ENCODE peak calls at places on chromosomes 3 and 15, in seven cellular contexts. S is HAP-1, B is psoas muscle, H is RWPE2, Y is stomach, N is neuronal stem cell, Z is fibroblast of lung. P is an unnamed sample.

GRCh38 chr15:79004336-79004735 is 59.5 kb upstream of the CTSH start:
- DNase-seq in S (no peak), B (no peak), H (no peak), Y (no peak), N (no peak), Z (peak; percentile 33), P (peak; percentile 72)

GRCh38 chr15:25175789-25176615 is 221.2 kb downstream of the SNRPN start:
- DNase-seq in S (no peak), B (peak; percentile 1), H (peak; percentile 47), Y (peak; percentile 22), N (no peak), Z (no peak), P (no peak)

GRCh38 chr15:44068346-44068745 is 126.7 kb downstream of the FRMD5 start:
- DNase-seq in S (no peak), B (no peak), H (no peak), Y (no peak), N (no peak), Z (no peak), P (no peak)

GRCh38 chr3:177826253-177826652 is 629.0 kb upstream of the TBL1XR1 start:
- DNase-seq in S (no peak), B (no peak), H (no peak), Y (no peak), N (no peak), Z (no peak), P (no peak)

GRCh38 chr3:4906107-4906621 is 73.1 kb upstream of the BHLHE40 start:
- DNase-seq in S (peak; percentile 70), B (no peak), H (no peak), Y (no peak), N (no peak), Z (peak; percentile 4), P (peak; percentile 36)

GRCh38 chr3:170697803-170698350 is 112.0 kb upstream of the SLC7A14 start:
- DNase-seq in S (no peak), B (no peak), H (no peak), Y (no peak), N (no peak), Z (no peak), P (no peak)

GRCh38 chr15:25426896-25427610 is 11.8 kb downstream of the UBE3A start:
- DNase-seq in S (peak; percentile 12), B (no peak), H (no peak), Y (no peak), N (no peak), Z (no peak), P (no peak)

GRCh38 chr3:122890077-122890484 is 95.2 kb downstream of the SLC49A4 start:
- DNase-seq in S (no peak), B (peak; percentile 49), H (no peak), Y (no peak), N (peak; percentile 35), Z (peak; percentile 67), P (peak; percentile 56)

GRCh38 chr3:117409701-117410459 is 700.3 kb downstream of the TUSC7 start:
- DNase-seq in S (no peak), B (no peak), H (no peak), Y (no peak), N (no peak), Z (peak; percentile 12), P (no peak)

GRCh38 chr15:101533371-101534140 is 44.0 kb upstream of the PCSK6 start:
- DNase-seq in S (no peak), B (no peak), H (no peak), Y (no peak), N (no peak), Z (no peak), P (no peak)

GRCh38 chr3:133672461-133672860 is 10.7 kb upstream of the TOPBP1 start:
- DNase-seq in S (no peak), B (no peak), H (no peak), Y (no peak), N (no peak), Z (no peak), P (no peak)

GRCh38 chr3:123692041-123692440 is 107.2 kb upstream of the HACD2 start:
- DNase-seq in S (no peak), B (no peak), H (no peak), Y (no peak), N (no peak), Z (no peak), P (no peak)

GRCh38 chr15:39672666-39673065 is 91.8 kb downstream of the THBS1 start:
- DNase-seq in S (no peak), B (no peak), H (no peak), Y (no peak), N (no peak), Z (no peak), P (no peak)

GRCh38 chr3:47473391-47473790 is 2.4 kb downstream of the SCAP start:
- DNase-seq in S (no peak), B (no peak), H (no peak), Y (no peak), N (no peak), Z (no peak), P (no peak)

GRCh38 chr3:31004025-31004678 is 109.7 kb upstream of the GADL1 start:
- DNase-seq in S (no peak), B (no peak), H (peak; percentile 48), Y (no peak), N (no peak), Z (peak; percentile 60), P (no peak)

GRCh38 chr3:195467641-195468390 is 25.0 kb upstream of the ACAP2 start:
- DNase-seq in S (no peak), B (no peak), H (no peak), Y (no peak), N (no peak), Z (no peak), P (no peak)

GRCh38 chr3:126538316-126538715 is 14.4 kb downstream of the CHST13 start:
- DNase-seq in S (no peak), B (no peak), H (peak; percentile 37), Y (no peak), N (no peak), Z (no peak), P (no peak)

GRCh38 chr3:2172561-2173171 is 74.0 kb downstream of the CNTN4 start:
- DNase-seq in S (no peak), B (no peak), H (no peak), Y (no peak), N (no peak), Z (no peak), P (no peak)

GRCh38 chr3:195246608-195247007 is 24.4 kb downstream of the XXYLT1 start:
- DNase-seq in S (no peak), B (no peak), H (no peak), Y (no peak), N (no peak), Z (no peak), P (no peak)

GRCh38 chr15:63178034-63178433 is 11.4 kb upstream of the RAB8B start:
- DNase-seq in S (no peak), B (no peak), H (no peak), Y (no peak), N (no peak), Z (no peak), P (no peak)

GRCh38 chr3:46191730-46192129 is 16.4 kb downstream of the CCR1 start:
- DNase-seq in S (no peak), B (no peak), H (no peak), Y (no peak), N (no peak), Z (no peak), P (no peak)

GRCh38 chr3:34008191-34008590 is 209.8 kb downstream of the PDCD6IP start:
- DNase-seq in S (no peak), B (no peak), H (no peak), Y (no peak), N (no peak), Z (no peak), P (peak; percentile 79)
- H3K4me1 ChIP-seq in S (no peaks in the 10 kb centered on the region), B (no peaks in the 10 kb centered on the region), H (peaks cover 16% of the 10 kb centered on the region), Y (peaks cover 16% of the 10 kb centered on the region), N (peaks cover 10% of the 10 kb centered on the region), Z (peaks cover 36% of the 10 kb centered on the region), P (peaks cover 8% of the 10 kb centered on the region)

DNA sequence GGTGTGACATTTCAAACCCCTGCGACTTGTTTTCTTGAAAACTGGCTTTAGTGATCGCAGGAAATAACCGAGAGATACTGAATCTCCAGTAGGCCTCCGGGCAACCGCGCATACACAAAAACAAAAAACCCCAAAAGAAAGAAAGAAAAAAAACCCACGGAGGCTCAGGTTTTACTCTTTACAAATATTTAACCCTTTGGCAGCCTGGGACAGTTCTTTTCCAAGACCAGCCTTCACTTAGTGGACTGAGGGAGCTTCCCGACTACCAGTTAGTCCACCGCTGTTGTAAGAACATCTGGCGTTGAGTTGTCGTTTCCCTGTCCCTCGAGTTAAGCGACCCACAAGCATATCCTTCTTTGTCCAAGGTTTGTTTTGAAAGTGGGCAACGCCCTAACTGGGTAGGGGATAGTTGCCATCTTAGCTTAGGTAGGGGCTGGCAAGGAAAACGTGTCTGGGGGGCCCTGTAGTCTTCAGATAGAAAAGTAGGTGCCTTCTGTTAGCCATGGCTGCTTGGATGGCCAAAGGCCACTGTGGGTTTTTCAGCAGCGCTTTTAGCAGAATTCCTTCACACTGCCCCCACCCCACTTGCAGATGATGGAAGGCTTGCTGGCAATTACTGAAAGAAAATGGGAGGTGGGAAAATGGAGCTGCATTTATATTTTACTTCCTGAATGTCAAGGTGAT is 6.9 kb downstream of the ISL2 start:
- DNase-seq in S (no peak), B (no peak), H (no peak), Y (no peak), N (no peak), Z (no peak), P (no peak)
- H3K4me1 ChIP-seq in S (peaks cover 19% of the 10 kb centered on the region), B (peaks cover 41% of the 10 kb centered on the region), H (no peaks in the 10 kb centered on the region), Y (peaks cover 80% of the 10 kb centered on the region), N (peaks cover 15% of the 10 kb centered on the region), Z (no peaks in the 10 kb centered on the region), P (peaks cover 10% of the 10 kb centered on the region)

DNA sequence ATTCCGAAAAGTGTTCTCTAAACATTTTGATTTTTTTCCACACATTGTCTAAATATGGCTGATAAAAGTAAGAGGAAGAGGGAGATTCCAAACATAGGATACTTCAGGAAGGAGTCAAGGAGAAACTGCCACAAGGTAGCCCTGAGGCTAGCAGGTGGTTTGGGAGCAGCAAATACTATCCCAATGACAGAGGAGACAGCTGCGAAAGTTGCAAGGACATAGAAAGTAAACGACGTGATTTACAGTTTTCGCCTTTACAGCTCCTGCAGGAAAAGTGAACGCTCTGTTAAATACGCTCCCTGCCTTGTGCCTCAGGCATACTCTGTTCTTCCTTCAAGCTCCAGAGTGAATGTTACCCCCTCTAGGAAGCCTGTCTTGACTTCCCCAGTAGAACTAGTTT is 3.7 kb upstream of the FETUB start:
- DNase-seq in S (no peak), B (no peak), H (no peak), Y (no peak), N (no peak), Z (no peak), P (no peak)
- H3K4me1 ChIP-seq in S (no peaks in the 10 kb centered on the region), B (no peaks in the 10 kb centered on the region), H (peaks cover 18% of the 10 kb centered on the region), Y (no peaks in the 10 kb centered on the region), N (no peaks in the 10 kb centered on the region), Z (no peaks in the 10 kb centered on the region), P (no peaks in the 10 kb centered on the region)

GRCh38 chr3:186270711-186271110 is 91.3 kb downstream of the DGKG start:
- DNase-seq in S (no peak), B (no peak), H (no peak), Y (no peak), N (no peak), Z (no peak), P (no peak)

GRCh38 chr3:186264608-186265400 is 97.2 kb downstream of the DGKG start:
- DNase-seq in S (no peak), B (no peak), H (no peak), Y (no peak), N (no peak), Z (no peak), P (no peak)

GRCh38 chr3:186273586-186273985 is 88.4 kb downstream of the DGKG start:
- DNase-seq in S (no peak), B (no peak), H (no peak), Y (no peak), N (no peak), Z (no peak), P (no peak)

GRCh38 chr3:186267758-186268157 is 94.3 kb downstream of the DGKG start:
- DNase-seq in S (no peak), B (no peak), H (no peak), Y (no peak), N (no peak), Z (no peak), P (no peak)

GRCh38 chr3:186268616-186269448 is 93.2 kb downstream of the DGKG start:
- DNase-seq in S (no peak), B (no peak), H (no peak), Y (no peak), N (no peak), Z (peak; percentile 44), P (peak; percentile 36)
- H3K4me1 ChIP-seq in S (no peaks in the 10 kb centered on the region), B (no peaks in the 10 kb centered on the region), H (no peaks in the 10 kb centered on the region), Y (no peaks in the 10 kb centered on the region), N (no peaks in the 10 kb centered on the region), Z (no peaks in the 10 kb centered on the region), P (no peaks in the 10 kb centered on the region)